ENCODE peak calls at places on chromosomes 7 and 10, in seven cellular contexts. One of them, this sample, is unnamed.

GRCh38 chr10:14084875-14085274 is 245.8 kb downstream of the FRMD4A start:
- DNase-seq in small intestine: no peak
- DNase-seq in NCI-H1105: no peak
- DNase-seq in nucleus accumbens: no peak
- DNase-seq in adipocyte: no peak
- DNase-seq in T-cell: no peak
- DNase-seq in lung: no peak
- DNase-seq in this sample: no peak

GRCh38 chr10:122981066-122981464 is 864 bp downstream of the PSTK start:
- DNase-seq in small intestine: no peak
- DNase-seq in NCI-H1105: no peak
- DNase-seq in nucleus accumbens: no peak
- DNase-seq in adipocyte: peak
- DNase-seq in T-cell: no peak
- DNase-seq in lung: no peak
- DNase-seq in this sample: no peak

GRCh38 chr10:115915429-115915828 is 357.6 kb downstream of the GFRA1 start:
- DNase-seq in small intestine: no peak
- DNase-seq in NCI-H1105: no peak
- DNase-seq in nucleus accumbens: no peak
- DNase-seq in adipocyte: no peak
- DNase-seq in T-cell: no peak
- DNase-seq in lung: no peak
- DNase-seq in this sample: no peak

GRCh38 chr10:122154733-122155366 is 116.2 kb upstream of the BTBD16 start:
- DNase-seq in small intestine: no peak
- DNase-seq in NCI-H1105: no peak
- DNase-seq in nucleus accumbens: peak
- DNase-seq in adipocyte: peak
- DNase-seq in T-cell: no peak
- DNase-seq in lung: no peak
- DNase-seq in this sample: no peak

GRCh38 chr7:111212857-111213523 is 122.1 kb downstream of the LRRN3 start:
- DNase-seq in small intestine: no peak
- DNase-seq in NCI-H1105: no peak
- DNase-seq in nucleus accumbens: no peak
- DNase-seq in adipocyte: no peak
- DNase-seq in T-cell: no peak
- DNase-seq in lung: no peak
- DNase-seq in this sample: no peak

GRCh38 chr7:4461511-4461910 is 220.6 kb upstream of the FOXK1 start:
- DNase-seq in small intestine: no peak
- DNase-seq in NCI-H1105: no peak
- DNase-seq in nucleus accumbens: no peak
- DNase-seq in adipocyte: no peak
- DNase-seq in T-cell: no peak
- DNase-seq in lung: no peak
- DNase-seq in this sample: no peak

GRCh38 chr7:91749418-91749817 is 131.1 kb downstream of the MTERF1 start:
- DNase-seq in small intestine: no peak
- DNase-seq in NCI-H1105: no peak
- DNase-seq in nucleus accumbens: no peak
- DNase-seq in adipocyte: no peak
- DNase-seq in T-cell: no peak
- DNase-seq in lung: no peak
- DNase-seq in this sample: no peak

GRCh38 chr10:23157691-23158369 is 34.3 kb upstream of the PTF1A start:
- DNase-seq in small intestine: peak
- DNase-seq in NCI-H1105: peak
- DNase-seq in nucleus accumbens: no peak
- DNase-seq in adipocyte: peak
- DNase-seq in T-cell: no peak
- DNase-seq in lung: no peak
- DNase-seq in this sample: no peak